ENCODE peak calls at places on chromosomes 7 and 10, in nine cellular contexts. C is transverse colon, U is sigmoid colon, S is K562, Y is suprapubic skin, M is HepG2, I is H1, F is stomach, V is SK-N-SH. L is an unnamed sample. For H3K4me1, the result is how much of the 10 kb centered on the place peaks cover.

GRCh38 chr10:133242611-133243356 is 5.1 kb downstream of the VENTX start:
- DNase-seq in Y (no peak), F (no peak), V (no peak), I (no peak), C (no peak), U (no peak), S (no peak), M (no peak), L (no peak)

GRCh38 chr7:108402865-108403264 is 53.4 kb downstream of the NRCAM start:
- DNase-seq in V (no peak), U (no peak), M (no peak), Y (no peak), F (no peak), I (no peak), C (no peak), S (no peak), L (no peak)

GRCh38 chr10:28925154-28925663 is 247.9 kb downstream of the BAMBI start:
- DNase-seq in C (no peak), M (no peak), Y (no peak), S (no peak), U (no peak), V (no peak), I (no peak), F (no peak), L (peak)

GRCh38 chr7:120989571-120990220 is 1.2 kb downstream of the CPED1 start:
- DNase-seq in V (peak), Y (no peak), F (no peak), C (no peak), S (no peak), U (peak), M (no peak), I (no peak), L (no peak)

GRCh38 chr7:84490661-84491060 is 296.1 kb upstream of the SEMA3A start:
- DNase-seq in Y (no peak), V (no peak), C (no peak), U (no peak), M (no peak), F (no peak), S (peak), I (no peak), L (no peak)

GRCh38 chr10:18561861-18562551 is 89.4 kb downstream of the NSUN6 start:
- DNase-seq in F (no peak), M (no peak), V (no peak), U (no peak), Y (no peak), I (no peak), C (no peak), S (no peak), L (no peak)

GRCh38 chr7:97801108-97801507 is 69.2 kb downstream of the TAC1 start:
- DNase-seq in F (no peak), Y (no peak), M (no peak), C (no peak), U (no peak), I (no peak), S (no peak), V (no peak), L (no peak)

GRCh38 chr10:96995851-96996250 is 163.8 kb downstream of the LCOR start:
- DNase-seq in V (no peak), M (no peak), U (no peak), S (no peak), Y (no peak), C (no peak), F (no peak), I (no peak), L (no peak)

GRCh38 chr7:116399808-116400207 is 99.7 kb upstream of the CAV2 start:
- DNase-seq in Y (no peak), F (no peak), C (no peak), V (no peak), M (no peak), I (no peak), U (no peak), S (no peak), L (no peak)

GRCh38 chr7:116588641-116589594 is 64.1 kb downstream of the CAV1 start:
- DNase-seq in Y (no peak), F (no peak), U (no peak), C (no peak), I (no peak), V (peak), S (peak), M (peak), L (no peak)

GRCh38 chr7:3092468-3092867 is 48.8 kb upstream of the CARD11 start:
- DNase-seq in U (peak), I (no peak), M (no peak), Y (no peak), C (peak), S (no peak), F (no peak), V (no peak), L (peak)

GRCh38 chr10:76051007-76051936 is 619.8 kb downstream of the LRMDA start:
- DNase-seq in S (no peak), Y (no peak), V (no peak), C (no peak), I (no peak), M (peak), F (no peak), U (no peak), L (no peak)

GRCh38 chr10:9091515-9092093 is 1037.1 kb downstream of the GATA3 start:
- DNase-seq in Y (no peak), S (no peak), I (no peak), U (no peak), C (no peak), V (no peak), F (no peak), M (no peak), L (no peak)

GRCh38 chr7:167087-167855 is 25.1 kb upstream of the FAM20C start:
- DNase-seq in M (no peak), S (no peak), F (no peak), C (no peak), I (no peak), U (peak), Y (no peak), V (no peak), L (peak)

GRCh38 chr10:33331020-33331557 is 3.4 kb downstream of the NRP1 start:
- DNase-seq in C (no peak), I (no peak), Y (no peak), M (no peak), V (no peak), U (no peak), S (no peak), F (no peak), L (no peak)
- H3K4me1 ChIP-seq in C (under half), I (under half), Y (half or more), M (half or more), V (under half), U (under half), S (under half), F (under half), L (under half)

GRCh38 chr10:78875932-78876331 is 192.8 kb upstream of the ZMIZ1 start:
- DNase-seq in U (no peak), C (no peak), I (no peak), F (no peak), S (no peak), M (no peak), Y (peak), V (no peak), L (no peak)
- TF ChIP-seq EP300 in U (no peak), C (no peak), I (no peak), F (no peak), S (no peak), M (no peak), Y (no peak), V (no peak), L (no peak)

DNA sequence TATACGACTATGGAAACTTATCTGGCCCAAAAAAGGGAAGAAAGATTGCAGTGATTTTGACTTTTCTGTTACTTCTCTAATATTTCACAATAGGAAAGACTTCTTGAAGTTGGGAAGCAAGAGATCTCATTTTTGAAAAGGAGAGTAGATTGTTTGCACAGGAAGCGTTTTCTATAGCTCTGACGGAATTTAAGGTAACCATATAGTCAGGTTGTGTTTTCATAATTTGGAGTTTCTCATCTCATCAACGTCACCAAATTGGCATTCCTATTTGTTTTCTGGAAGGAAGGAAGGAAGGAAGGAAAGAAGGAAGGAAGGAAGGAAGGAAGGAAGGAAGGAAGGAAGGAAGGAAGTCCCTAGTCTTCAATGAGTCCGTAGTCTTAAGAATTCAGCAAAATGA is 732.0 kb downstream of the XPNPEP1 start:
- DNase-seq in V (no peak), F (no peak), Y (no peak), C (no peak), M (no peak), U (no peak), I (no peak), S (no peak), L (no peak)
- TF ChIP-seq POLR2AphosphoS5 in V (no peak), F (no peak), Y (no peak), C (no peak), M (no peak), U (no peak), I (no peak), S (no peak), L (no peak)

GRCh38 chr10:69319911-69320316 is 41.6 kb downstream of the HK1 start:
- DNase-seq in C (no peak), Y (no peak), U (no peak), S (no peak), M (no peak), F (no peak), V (peak), I (no peak), L (no peak)
- H3K4me1 ChIP-seq in C (under half), Y (half or more), U (under half), S (half or more), M (under half), F (under half), V (under half), I (under half), L (half or more)

DNA sequence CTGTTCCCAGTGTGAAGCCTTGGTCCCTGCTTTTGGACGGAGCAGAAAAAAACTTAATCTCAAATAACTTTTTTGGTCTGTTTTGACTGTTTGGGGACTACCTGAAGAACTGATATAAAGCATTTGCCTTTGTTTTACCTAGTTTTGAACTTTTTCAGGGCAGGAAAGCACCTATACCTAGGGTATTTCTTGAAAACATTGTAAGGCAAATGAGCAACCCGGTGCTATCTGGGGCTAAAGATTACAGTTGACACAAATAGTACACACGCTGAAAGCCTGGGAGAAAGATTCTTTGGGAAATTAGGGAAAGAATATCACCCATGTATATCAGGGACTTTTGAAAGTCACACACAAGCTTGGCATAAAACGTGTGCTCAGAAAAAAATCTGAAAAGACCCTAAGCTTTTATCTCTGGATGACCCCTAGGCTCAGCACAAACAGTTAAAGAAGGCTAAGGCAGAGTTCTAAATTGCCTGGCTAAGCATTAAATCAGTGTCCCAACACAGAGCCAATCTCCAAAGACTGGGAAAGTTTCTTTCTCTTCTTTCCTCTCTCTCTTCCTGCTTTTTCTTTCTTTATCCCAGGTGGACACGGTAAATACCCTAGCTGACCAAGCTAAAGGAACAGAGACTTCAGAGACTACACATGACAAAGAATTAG is 389.8 kb downstream of the SH2D4B start:
- DNase-seq in S (no peak), Y (no peak), F (no peak), M (no peak), C (no peak), I (no peak), V (no peak), U (no peak), L (no peak)
- TF ChIP-seq EP300 in S (no peak), Y (no peak), F (no peak), M (no peak), C (no peak), I (no peak), V (no peak), U (no peak), L (no peak)

DNA sequence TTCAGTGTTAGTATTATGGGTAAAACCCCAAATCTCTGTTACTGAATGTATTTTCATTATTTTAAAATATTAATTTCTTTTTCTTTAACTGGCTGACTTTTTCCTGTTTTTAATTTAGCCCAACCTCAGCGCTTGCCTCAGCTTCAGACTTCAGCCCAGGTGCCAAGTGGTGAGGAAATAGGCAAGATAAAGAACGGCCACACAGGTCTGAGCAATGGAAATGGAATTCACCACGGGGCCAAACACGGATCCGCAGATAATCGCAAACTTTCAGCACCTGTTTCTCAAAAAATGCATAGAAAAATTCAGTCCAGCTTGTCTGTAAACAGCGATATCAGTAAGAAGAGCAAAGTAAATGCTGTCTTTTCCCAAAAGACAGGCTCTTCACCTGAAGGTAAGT is 57.5 kb downstream of the MDFIC start:
- DNase-seq in I (no peak), F (peak), M (no peak), C (no peak), V (no peak), Y (no peak), U (peak), S (no peak), L (peak)
- TF ChIP-seq POLR2AphosphoS5 in I (no peak), F (no peak), M (no peak), C (no peak), V (no peak), Y (no peak), U (no peak), S (no peak), L (no peak)

DNA sequence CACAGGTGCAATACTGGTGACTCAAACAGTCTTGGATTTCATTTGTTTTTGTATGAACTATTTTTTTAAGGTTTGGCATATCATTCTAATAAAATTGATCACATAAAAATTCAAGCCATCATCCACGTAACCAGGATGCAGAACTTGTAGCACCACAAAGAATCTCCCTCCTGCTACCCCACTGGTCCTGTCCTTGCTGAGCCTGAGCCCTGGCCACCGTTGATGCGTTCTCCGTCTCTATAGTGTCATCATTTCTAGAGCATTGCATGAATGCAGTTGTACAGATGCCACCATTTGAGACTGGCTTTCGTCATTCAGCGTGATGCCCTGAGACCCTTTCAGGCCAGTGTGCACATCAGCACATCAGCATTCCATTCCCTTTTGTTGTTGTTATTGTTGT is 273.5 kb downstream of the TCERG1L start:
- DNase-seq in U (no peak), C (no peak), S (no peak), Y (no peak), I (no peak), F (peak), V (no peak), M (no peak), L (no peak)
- H3K4me1 ChIP-seq in U (under half), C (under half), S (under half), Y (under half), I (under half), F (under half), V (under half), M (under half), L (under half)

DNA sequence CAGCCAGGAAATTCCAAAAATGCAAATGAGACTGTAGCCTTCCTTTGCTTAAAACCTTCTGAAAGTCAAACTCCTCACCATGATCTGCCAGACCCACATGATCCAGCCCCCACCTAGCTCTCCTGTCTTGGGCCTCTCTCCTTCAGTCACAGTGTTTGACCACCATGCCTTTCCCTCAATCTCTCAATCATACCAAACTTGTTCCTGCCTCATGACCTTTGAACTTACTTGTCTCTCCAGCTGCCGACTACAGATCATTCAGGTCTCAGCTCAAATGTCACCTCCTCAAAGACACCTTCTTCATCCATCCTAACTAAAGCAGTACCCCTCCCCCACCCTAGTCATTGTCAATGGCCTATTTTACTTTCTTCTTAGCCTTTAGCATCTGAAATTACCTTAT is 9.3 kb upstream of the ADD3 start:
- DNase-seq in U (no peak), S (no peak), F (no peak), I (no peak), V (no peak), M (no peak), Y (no peak), C (no peak), L (no peak)
- TF ChIP-seq EP300 in U (no peak), S (no peak), F (no peak), I (no peak), V (no peak), M (no peak), Y (no peak), C (no peak), L (no peak)

DNA sequence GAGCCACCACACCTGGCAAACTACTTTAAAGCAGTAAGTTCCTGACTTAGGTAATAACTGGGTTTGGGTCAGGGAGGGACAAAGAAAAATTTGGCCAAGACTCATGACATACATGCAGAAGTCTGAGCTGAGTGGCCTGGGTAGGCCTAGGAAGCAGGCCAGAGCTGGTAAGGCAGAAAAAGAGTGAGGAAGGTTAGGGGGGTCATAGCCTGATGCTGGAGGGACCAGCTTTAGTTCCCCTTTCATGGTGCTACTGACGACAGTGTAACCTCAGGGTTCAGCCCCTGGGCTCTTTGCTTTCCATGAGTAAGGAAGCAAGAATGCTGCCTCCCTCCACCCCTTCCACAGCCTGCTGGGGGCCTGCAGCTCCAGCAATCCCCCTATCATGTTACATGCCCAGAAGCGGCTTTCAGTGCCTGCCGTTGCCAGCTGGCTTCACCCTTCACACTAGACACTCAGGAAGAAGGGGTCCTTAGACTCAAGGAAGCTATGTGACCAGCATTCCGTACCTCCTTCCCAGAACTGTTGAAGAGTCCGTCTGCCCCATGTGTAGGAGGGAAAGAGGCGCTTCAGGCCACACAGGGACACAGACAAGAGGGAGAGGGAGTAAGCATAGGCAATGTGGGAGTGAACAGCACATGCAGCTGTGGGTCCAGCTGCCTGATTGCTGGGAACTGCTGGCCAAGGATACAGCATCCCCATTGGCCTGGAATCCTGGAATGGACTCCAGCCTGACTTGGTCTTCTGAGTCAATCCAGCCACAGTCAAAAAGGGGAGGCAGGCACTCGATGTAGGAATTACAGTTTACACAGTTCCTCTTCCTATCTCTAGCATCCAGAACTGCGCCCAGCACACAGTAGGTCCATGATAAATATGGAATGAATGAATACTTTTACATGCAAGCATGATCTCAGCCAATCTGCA is 4.1 kb upstream of the PLAU start:
- DNase-seq in Y (no peak), I (peak), C (peak), S (peak), V (no peak), M (peak), F (no peak), U (peak), L (no peak)
- TF ChIP-seq POLR2AphosphoS5 in Y (no peak), I (peak), C (peak), S (no peak), V (peak), M (no peak), F (no peak), U (peak), L (peak)

DNA sequence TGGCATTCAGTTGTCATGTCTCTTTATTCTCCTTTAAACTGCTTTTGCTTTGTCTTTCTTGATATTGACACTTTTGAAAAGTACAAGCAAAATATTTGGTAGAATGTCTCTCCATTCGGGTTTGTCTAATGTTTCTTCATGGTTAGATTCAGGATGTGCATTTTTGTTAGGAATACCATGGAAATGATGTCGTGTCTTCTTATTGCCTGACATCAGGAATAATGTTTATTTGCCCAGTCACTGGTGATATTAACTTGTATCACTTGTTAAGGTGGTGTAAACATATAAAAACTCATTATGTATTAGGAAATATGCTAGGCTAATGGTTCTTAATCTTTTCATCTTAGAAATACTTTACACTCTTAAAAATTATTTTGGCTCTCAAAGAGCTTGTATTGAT is 43.4 kb downstream of the CDK1 start:
- DNase-seq in V (no peak), C (no peak), I (no peak), F (no peak), S (no peak), U (no peak), M (no peak), Y (no peak), L (no peak)
- H3K4me1 ChIP-seq in V (under half), C (under half), I (under half), F (under half), S (under half), U (under half), M (under half), Y (under half), L (under half)

L was measured in upper lobe of left lung.